ENCODE peak calls at places on chromosome 2, in eight cellular contexts. P is foreskin keratinocyte, T is thyroid gland, A is left ventricle myocardium inferior, Y is cardiac muscle cell, K is RWPE1, L is right lobe of liver, M is NB4. I is an unnamed sample.

GRCh38 chr2:1707771-1708351 is 36.5 kb downstream of the PXDN start:
- DNase-seq in P (peak), T (peak), A (peak), Y (no peak), K (peak), L (peak), M (peak), I (peak)

GRCh38 chr2:74931940-74932339 is 26.5 kb upstream of the POLE4 start:
- DNase-seq in P (no peak), T (no peak), A (no peak), Y (no peak), K (no peak), L (no peak), M (no peak), I (no peak)

GRCh38 chr2:218485986-218486667 is 67.2 kb downstream of the VIL1 start:
- DNase-seq in P (no peak), T (no peak), A (no peak), Y (no peak), K (no peak), L (peak), M (no peak), I (no peak)

GRCh38 chr2:125455110-125455509 is 1200.8 kb upstream of the GYPC start:
- DNase-seq in P (peak), T (no peak), A (no peak), Y (no peak), K (no peak), L (no peak), M (no peak), I (peak)

GRCh38 chr2:36485521-36485920 is 112.4 kb downstream of the FEZ2 start:
- DNase-seq in P (peak), T (no peak), A (no peak), Y (no peak), K (peak), L (no peak), M (no peak), I (peak)

GRCh38 chr2:134669731-134670669 is 48.8 kb downstream of the TMEM163 start:
- DNase-seq in P (no peak), T (peak), A (no peak), Y (no peak), K (no peak), L (no peak), M (peak), I (no peak)

GRCh38 chr2:127196998-127197397 is 23.1 kb downstream of the CYP27C1 start:
- DNase-seq in P (no peak), T (no peak), A (no peak), Y (no peak), K (no peak), L (no peak), M (peak), I (peak)

GRCh38 chr2:190344275-190344827 is 962 bp downstream of the INPP1 start:
- DNase-seq in P (no peak), T (peak), A (peak), Y (no peak), K (peak), L (peak), M (peak), I (peak)

GRCh38 chr2:72813841-72814240 is 12.0 kb downstream of the EXOC6B start:
- DNase-seq in P (peak), T (no peak), A (no peak), Y (no peak), K (peak), L (no peak), M (no peak), I (no peak)

GRCh38 chr2:172249986-172250385 is 147.3 kb upstream of the DLX2 start:
- DNase-seq in P (peak), T (no peak), A (no peak), Y (no peak), K (peak), L (no peak), M (no peak), I (peak)

GRCh38 chr2:88196490-88197087 is 26.4 kb downstream of the THNSL2 start:
- DNase-seq in P (peak), T (no peak), A (no peak), Y (no peak), K (no peak), L (no peak), M (no peak), I (peak)

GRCh38 chr2:190396264-190396663 is 11.9 kb upstream of the MFSD6 start:
- DNase-seq in P (no peak), T (no peak), A (no peak), Y (no peak), K (no peak), L (no peak), M (no peak), I (no peak)

GRCh38 chr2:226660524-226660923 is 139.1 kb downstream of the IRS1 start:
- DNase-seq in P (no peak), T (peak), A (peak), Y (no peak), K (no peak), L (no peak), M (peak), I (peak)

GRCh38 chr2:122191331-122191730 is 435.9 kb downstream of the TSN start:
- DNase-seq in P (no peak), T (no peak), A (no peak), Y (peak), K (peak), L (peak), M (peak), I (peak)

GRCh38 chr2:34738691-34739090 is 1139.6 kb upstream of the FAM98A start:
- DNase-seq in P (no peak), T (no peak), A (no peak), Y (peak), K (no peak), L (no peak), M (peak), I (no peak)

GRCh38 chr2:240333985-240334384 is 101.5 kb upstream of the GPC1 start:
- DNase-seq in P (no peak), T (peak), A (no peak), Y (no peak), K (no peak), L (no peak), M (no peak), I (no peak)

GRCh38 chr2:26942543-26943295 is 27.7 kb upstream of the MAPRE3 start:
- DNase-seq in P (peak), T (peak), A (peak), Y (peak), K (peak), L (peak), M (peak), I (peak)

GRCh38 chr2:178285287-178285615 is 90.9 kb downstream of the OSBPL6 start:
- DNase-seq in P (no peak), T (no peak), A (no peak), Y (no peak), K (no peak), L (no peak), M (no peak), I (no peak)

GRCh38 chr2:44462934-44463849 is 101.4 kb downstream of the CAMKMT start:
- DNase-seq in P (no peak), T (no peak), A (no peak), Y (no peak), K (no peak), L (no peak), M (no peak), I (no peak)
- TF ChIP-seq CTCF in P (no peak), T (no peak), A (no peak), Y (no peak), K (no peak), L (no peak), M (no peak), I (no peak)

DNA sequence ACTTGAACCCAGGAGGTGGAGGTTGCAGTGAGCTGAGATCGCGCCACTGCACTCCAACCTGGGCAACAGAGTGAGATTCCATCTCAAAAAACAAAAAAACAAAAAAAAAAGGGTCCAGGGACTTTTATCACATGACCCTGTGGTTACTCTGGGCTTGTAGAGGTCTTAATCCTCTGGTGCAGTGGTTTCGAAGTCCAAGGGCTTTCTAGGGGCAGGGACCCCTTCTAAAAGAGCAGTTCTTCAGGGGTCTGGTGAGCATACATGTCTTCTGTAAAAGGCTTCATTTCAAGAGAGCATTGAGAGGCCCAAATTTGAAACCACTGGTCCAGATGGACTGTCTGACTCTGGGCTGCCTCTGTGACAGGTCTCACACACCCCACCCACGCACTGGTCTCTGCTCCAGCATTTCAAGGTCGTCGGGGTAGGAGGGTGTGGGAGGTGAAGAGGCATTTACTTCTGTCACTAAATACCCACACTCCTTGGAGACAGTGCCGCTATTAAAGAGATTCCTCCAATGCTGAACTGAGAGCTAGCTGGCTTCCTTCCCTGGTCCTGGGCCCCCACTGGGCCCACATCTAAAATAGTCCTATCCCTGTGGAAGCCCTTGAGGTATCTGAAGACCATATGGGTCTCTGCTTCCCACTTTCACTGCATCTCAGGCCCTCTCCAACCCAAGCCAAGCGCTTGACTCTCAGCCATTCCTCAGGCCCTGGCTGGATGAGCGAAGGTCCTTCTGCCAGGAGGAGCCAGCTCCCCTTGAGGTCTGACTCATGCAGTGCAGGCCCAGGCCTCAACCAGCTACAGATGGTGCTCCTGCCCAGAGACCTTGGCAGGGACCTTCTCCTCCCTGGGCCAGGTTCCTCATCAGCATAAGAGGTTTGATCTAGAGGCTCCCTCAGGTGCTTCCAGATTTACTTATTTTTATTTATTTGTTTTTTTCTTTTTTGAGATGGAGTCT is 44.8 kb downstream of the PAX8 start:
- DNase-seq in P (peak), T (peak), A (no peak), Y (peak), K (no peak), L (no peak), M (peak), I (peak)
- TF ChIP-seq CTCF in P (peak), T (peak), A (peak), Y (peak), K (no peak), L (no peak), M (peak), I (no peak)

DNA sequence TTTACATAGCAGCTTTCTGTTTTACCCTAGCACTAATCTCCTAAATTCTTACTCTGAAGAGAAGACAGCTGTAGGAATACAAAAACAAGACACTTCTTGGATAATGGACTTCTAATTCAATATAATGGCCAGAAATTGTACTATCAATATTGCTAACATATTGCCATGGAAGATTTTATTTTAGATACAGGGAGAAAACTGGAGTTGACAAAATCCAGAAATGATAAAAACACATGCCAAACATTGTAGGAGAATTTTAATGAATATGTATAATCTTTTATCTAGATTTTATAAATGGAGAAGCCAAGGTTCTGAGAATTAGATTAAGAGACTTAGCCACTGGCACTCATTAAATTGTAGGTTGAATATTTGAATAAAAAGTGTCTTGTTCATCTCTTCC is 1838.8 kb upstream of the LRRTM1 start:
- DNase-seq in P (no peak), T (no peak), A (no peak), Y (no peak), K (no peak), L (no peak), M (no peak), I (no peak)
- TF ChIP-seq CTCF in P (no peak), T (no peak), A (no peak), Y (no peak), K (no peak), L (no peak), M (no peak), I (no peak)

GRCh38 chr2:176830362-176830761 is 382.2 kb upstream of the HNRNPA3 start:
- DNase-seq in P (no peak), T (no peak), A (no peak), Y (peak), K (no peak), L (no peak), M (peak), I (peak)
- TF ChIP-seq CTCF in P (no peak), T (no peak), A (no peak), Y (no peak), K (no peak), L (no peak), M (no peak), I (no peak)

GRCh38 chr2:222941510-222942032 is 80.7 kb downstream of the ACSL3 start:
- DNase-seq in P (peak), T (no peak), A (no peak), Y (no peak), K (no peak), L (no peak), M (no peak), I (no peak)

GRCh38 chr2:222939979-222940378 is 79.1 kb downstream of the ACSL3 start:
- DNase-seq in P (no peak), T (no peak), A (no peak), Y (no peak), K (no peak), L (no peak), M (no peak), I (no peak)

GRCh38 chr2:222938327-222938726 is 77.5 kb downstream of the ACSL3 start:
- DNase-seq in P (no peak), T (no peak), A (no peak), Y (no peak), K (no peak), L (no peak), M (no peak), I (no peak)

GRCh38 chr2:222936705-222937104 is 75.9 kb downstream of the ACSL3 start:
- DNase-seq in P (no peak), T (no peak), A (no peak), Y (no peak), K (no peak), L (no peak), M (no peak), I (no peak)

GRCh38 chr2:222939208-222939846 is 78.5 kb downstream of the ACSL3 start:
- DNase-seq in P (peak), T (peak), A (no peak), Y (peak), K (peak), L (no peak), M (peak), I (peak)
- TF ChIP-seq CTCF in P (peak), T (peak), A (peak), Y (peak), K (peak), L (peak), M (peak), I (peak)

DNA sequence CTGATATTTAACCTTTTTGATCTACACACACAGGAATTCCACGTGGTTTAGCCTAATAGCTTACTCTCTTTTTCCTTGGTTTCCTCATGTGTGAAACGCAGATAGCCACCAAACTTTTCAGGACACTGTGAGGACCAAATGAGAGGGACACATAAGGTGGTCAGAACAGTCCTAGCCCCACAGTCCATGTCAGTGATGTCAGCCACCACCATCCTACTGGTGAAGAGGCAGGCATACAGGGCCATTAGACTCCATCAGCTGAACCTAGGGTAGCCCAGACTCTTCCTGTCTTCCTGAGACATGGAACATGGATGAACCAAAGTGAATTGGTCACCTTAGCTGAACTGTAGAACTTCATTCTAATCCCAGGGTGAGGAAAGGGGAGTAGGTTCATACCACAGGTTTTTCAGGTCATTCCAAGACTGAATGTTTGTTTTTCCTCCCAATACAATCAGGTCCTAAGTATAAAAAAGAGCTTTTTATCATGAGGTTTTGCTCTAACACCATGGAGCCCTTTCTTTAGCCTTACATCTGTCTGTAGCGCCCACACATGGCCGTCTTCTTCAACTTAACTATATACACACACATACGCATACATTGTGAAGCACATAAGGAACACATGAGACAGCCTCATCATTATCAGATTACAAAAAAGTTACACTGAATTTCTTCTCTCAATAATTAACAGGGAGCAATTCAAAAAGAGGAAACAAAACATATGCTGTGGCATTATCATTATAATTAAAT is 18.4 kb upstream of the NFE2L2 start:
- DNase-seq in P (no peak), T (no peak), A (no peak), Y (no peak), K (no peak), L (no peak), M (no peak), I (no peak)
- TF ChIP-seq CTCF in P (no peak), T (no peak), A (no peak), Y (no peak), K (no peak), L (no peak), M (no peak), I (no peak)

DNA sequence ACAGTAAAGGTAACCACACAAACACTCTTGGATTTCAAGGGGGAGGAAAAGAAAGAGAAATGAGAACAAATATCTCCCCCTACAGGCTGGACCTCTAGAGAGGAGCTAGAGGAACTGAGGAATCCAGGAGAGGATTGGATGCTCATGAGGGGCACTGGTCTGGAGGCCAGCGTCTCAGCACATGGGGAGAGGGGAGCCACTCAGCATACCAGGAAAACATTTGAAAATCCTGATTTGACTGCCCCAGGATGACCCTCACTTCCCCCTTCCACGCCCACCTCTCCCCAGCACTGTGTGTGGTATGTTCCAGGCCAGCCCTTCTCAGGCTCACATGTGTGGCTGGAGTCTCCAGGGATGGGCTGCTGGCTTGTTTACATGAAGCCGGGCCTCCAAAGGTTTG is 396.8 kb upstream of the ID2 start:
- DNase-seq in P (no peak), T (no peak), A (no peak), Y (no peak), K (no peak), L (no peak), M (peak), I (no peak)
- TF ChIP-seq CTCF in P (no peak), T (no peak), A (peak), Y (peak), K (no peak), L (peak), M (peak), I (no peak)

DNA sequence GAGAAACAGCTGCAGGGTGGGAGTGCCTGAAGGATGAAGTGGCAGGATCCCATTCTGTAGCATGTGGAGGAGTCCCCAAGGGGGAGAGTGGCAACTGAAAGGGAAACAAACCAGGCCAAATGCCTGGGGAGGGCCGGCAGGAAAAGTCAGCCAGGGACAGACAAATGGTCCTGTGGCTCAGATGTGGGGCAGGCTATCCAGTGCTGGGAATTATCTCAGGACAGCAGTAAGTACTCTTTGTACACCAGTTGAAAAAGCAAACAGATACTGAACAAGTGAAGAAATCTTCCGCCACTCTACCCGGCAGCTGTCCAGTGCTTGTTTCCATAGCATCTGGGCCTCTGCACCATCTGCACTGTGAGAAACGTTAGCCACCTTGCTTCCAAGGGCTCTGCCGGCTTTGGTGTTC is 408.9 kb downstream of the LRATD1 start:
- DNase-seq in P (no peak), T (no peak), A (peak), Y (peak), K (no peak), L (no peak), M (no peak), I (no peak)
- TF ChIP-seq CTCF in P (no peak), T (no peak), A (no peak), Y (no peak), K (no peak), L (no peak), M (no peak), I (no peak)

DNA sequence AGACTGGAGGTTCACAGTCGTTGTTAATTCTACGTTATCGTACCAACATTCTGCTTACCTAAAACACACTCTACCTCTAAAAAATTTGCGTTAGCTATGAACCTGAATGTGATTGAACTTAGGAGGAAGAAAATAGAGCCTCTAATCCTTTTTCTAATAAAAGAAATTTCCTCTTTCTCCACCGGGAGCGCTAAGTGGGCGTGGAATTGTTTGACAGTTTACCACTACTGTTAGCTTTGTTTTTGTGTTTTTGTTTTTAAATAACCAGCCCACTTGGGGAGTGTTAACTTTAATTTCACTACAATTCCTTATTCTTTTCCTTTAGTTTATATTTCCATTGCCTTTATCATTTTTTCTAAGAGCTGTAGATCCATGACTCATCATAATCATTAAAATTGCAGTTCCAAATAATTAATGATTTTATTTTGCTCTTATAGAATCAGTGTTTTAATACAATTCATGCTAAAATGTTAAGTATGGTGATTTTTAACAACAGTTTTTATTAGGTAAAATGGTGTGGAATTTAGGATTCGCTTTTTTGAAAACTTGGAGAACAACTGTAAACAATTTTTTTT is 55.0 kb upstream of the ITM2C start:
- DNase-seq in P (no peak), T (no peak), A (no peak), Y (no peak), K (no peak), L (no peak), M (no peak), I (peak)
- TF ChIP-seq CTCF in P (peak), T (no peak), A (no peak), Y (peak), K (peak), L (peak), M (no peak), I (no peak)